ENCODE peak calls at places on chromosomes 2 and 18, in seven cellular contexts. D is EH; U is uterus; N is activated CD4-positive, alpha-beta T cell treated with anti-CD3 and anti-CD28 coated beads, Interleukin-2, amount 50 U/mL, for 24 hours; C is stimulated activated CD4-positive, alpha-beta T cell treated with anti-CD3 and anti-CD28 coated beads, TNF-alpha, amount 100 ng/mL, for 4 hours; R is neural crest cell; H is NCI-H2081. M is an unnamed sample.

GRCh38 chr2:101307950-101308431 is 510 bp downstream of the RNF149 start:
- DNase-seq in C (no peak), D (peak), U (peak), H (no peak), R (peak), N (peak), M (no peak)

GRCh38 chr2:239098288-239098970 is 250.5 kb downstream of the TWIST2 start:
- DNase-seq in C (no peak), H (no peak), U (no peak), D (peak), N (no peak), R (no peak), M (no peak)

GRCh38 chr18:48106976-48107781 is 176.7 kb upstream of the SMAD2 start:
- DNase-seq in C (no peak), H (no peak), D (no peak), R (no peak), N (no peak), U (no peak), M (no peak)

GRCh38 chr2:37795938-37796337 is 124.5 kb upstream of the CDC42EP3 start:
- DNase-seq in C (no peak), D (peak), R (no peak), U (no peak), N (no peak), H (no peak), M (no peak)

GRCh38 chr2:26957041-26957440 is 13.4 kb upstream of the MAPRE3 start:
- DNase-seq in N (no peak), U (no peak), R (no peak), C (no peak), D (no peak), H (no peak), M (no peak)

GRCh38 chr18:8121942-8122480 is 487.2 kb upstream of the RAB12 start:
- DNase-seq in H (no peak), C (no peak), U (no peak), D (peak), R (no peak), N (no peak), M (no peak)

GRCh38 chr2:209382775-209383174 is 41.1 kb upstream of the MAP2 start:
- DNase-seq in U (no peak), N (no peak), R (no peak), D (no peak), H (no peak), C (no peak), M (no peak)

GRCh38 chr18:58230438-58231179 is 186.6 kb downstream of the NEDD4L start:
- DNase-seq in H (no peak), N (no peak), U (no peak), C (no peak), R (no peak), D (peak), M (no peak)

GRCh38 chr2:201432038-201432437 is 19.2 kb downstream of the TRAK2 start:
- DNase-seq in D (peak), C (no peak), N (no peak), U (no peak), R (no peak), H (no peak), M (no peak)

GRCh38 chr2:237662671-237663093 is 35.3 kb downstream of the LRRFIP1 start:
- DNase-seq in N (no peak), D (peak), H (peak), U (peak), C (peak), R (peak), M (peak)

GRCh38 chr2:55610954-55611743 is 6.3 kb downstream of the PPP4R3B start:
- DNase-seq in N (no peak), H (no peak), D (no peak), U (no peak), R (no peak), C (no peak), M (no peak)

GRCh38 chr18:32368170-32368569 is 102.5 kb downstream of the GAREM1 start:
- DNase-seq in U (no peak), D (no peak), N (no peak), C (no peak), R (no peak), H (no peak), M (no peak)

GRCh38 chr2:141109633-141110032 is 1021.2 kb downstream of the LRP1B start:
- DNase-seq in C (no peak), U (no peak), N (no peak), H (no peak), R (no peak), D (peak), M (no peak)

GRCh38 chr2:119826370-119826961 is 66.7 kb downstream of the PTPN4 start:
- DNase-seq in C (peak), H (no peak), U (no peak), D (peak), R (peak), N (no peak), M (no peak)

GRCh38 chr2:62333961-62334360 is 138.0 kb downstream of the B3GNT2 start:
- DNase-seq in U (no peak), H (peak), C (no peak), R (no peak), D (no peak), N (no peak), M (no peak)

GRCh38 chr2:183059561-183059960 is 19.0 kb upstream of the DUSP19 start:
- DNase-seq in H (no peak), U (no peak), D (peak), C (no peak), R (no peak), N (no peak), M (peak)

GRCh38 chr18:32372381-32373061 is 98.2 kb downstream of the GAREM1 start:
- DNase-seq in R (no peak), C (no peak), H (no peak), U (no peak), N (no peak), D (no peak), M (no peak)

GRCh38 chr2:64144057-64145013 is at the start of gene PELI1:
- DNase-seq in H (peak), N (peak), U (peak), R (peak), D (peak), C (peak), M (peak)

GRCh38 chr2:41040782-41041181 is 588.9 kb upstream of the SLC8A1 start:
- DNase-seq in D (no peak), R (no peak), U (no peak), C (no peak), N (no peak), H (no peak), M (no peak)

GRCh38 chr2:44155577-44156446 is 12.9 kb upstream of the PPM1B start:
- DNase-seq in D (no peak), R (no peak), H (no peak), N (no peak), U (no peak), C (no peak), M (no peak)

GRCh38 chr18:76219023-76219422 is 276.0 kb downstream of the ZNF516 start:
- DNase-seq in N (no peak), R (no peak), D (no peak), U (no peak), H (no peak), C (no peak), M (no peak)

GRCh38 chr2:219574509-219575311 is 2.6 kb downstream of the INHA start:
- DNase-seq in D (no peak), U (no peak), R (no peak), N (no peak), C (no peak), H (no peak), M (no peak)

GRCh38 chr18:23981369-23981768 is 33.2 kb upstream of the TTC39C start:
- DNase-seq in R (no peak), C (no peak), H (no peak), U (no peak), D (no peak), N (no peak), M (no peak)

GRCh38 chr2:241902357-241902991 is 32.9 kb downstream of the RTP5 start:
- DNase-seq in C (no peak), U (peak), H (no peak), R (no peak), N (no peak), D (no peak), M (no peak)

GRCh38 chr2:62133320-62133823 is 62.5 kb upstream of the B3GNT2 start:
- DNase-seq in H (no peak), D (no peak), R (no peak), U (no peak), C (no peak), N (no peak), M (no peak)